ENCODE peak calls at places on chromosomes 13 and 19, in nine cellular contexts. Q, M, F, S, G, D, O, T and K are unnamed samples.

GRCh38 chr13:80783926-80784325 is 443.0 kb upstream of the SPRY2 start:
- DNase-seq in Q (no peak), M (no peak), F (no peak), S (no peak), G (no peak), D (no peak), O (no peak), T (no peak), K (no peak)

GRCh38 chr13:47426126-47426849 is 529.4 kb upstream of the HTR2A start:
- DNase-seq in Q (peak), M (peak), F (peak), S (peak), G (no peak), D (no peak), O (no peak), T (no peak), K (no peak)

GRCh38 chr13:48567521-48568331 is 34.8 kb upstream of the RCBTB2 start:
- DNase-seq in Q (no peak), M (no peak), F (peak), S (no peak), G (no peak), D (peak), O (peak), T (no peak), K (peak)

GRCh38 chr13:36033035-36033434 is 98.1 kb downstream of the DCLK1 start:
- DNase-seq in Q (no peak), M (no peak), F (no peak), S (no peak), G (no peak), D (no peak), O (no peak), T (no peak), K (no peak)

GRCh38 chr13:113653264-113654174 is 4.5 kb downstream of the ATP4B start:
- DNase-seq in Q (no peak), M (peak), F (no peak), S (peak), G (peak), D (peak), O (peak), T (peak), K (no peak)

GRCh38 chr13:92901739-92902138 is 324.9 kb upstream of the GPC6 start:
- DNase-seq in Q (no peak), M (no peak), F (no peak), S (no peak), G (no peak), D (no peak), O (no peak), T (no peak), K (no peak)

GRCh38 chr19:19106061-19106551 is 32.2 kb downstream of the TMEM161A start:
- DNase-seq in Q (no peak), M (no peak), F (no peak), S (no peak), G (no peak), D (no peak), O (peak), T (no peak), K (no peak)

GRCh38 chr19:2207991-2208860 is 27.9 kb downstream of the PLEKHJ1 start:
- DNase-seq in Q (peak), M (peak), F (no peak), S (peak), G (no peak), D (peak), O (peak), T (peak), K (peak)

GRCh38 chr19:44702551-44703176 is 3.7 kb downstream of the CEACAM16 start:
- DNase-seq in Q (no peak), M (no peak), F (no peak), S (no peak), G (no peak), D (no peak), O (no peak), T (no peak), K (no peak)

GRCh38 chr13:35549481-35549880 is 73.0 kb upstream of the MAB21L1 start:
- DNase-seq in Q (peak), M (no peak), F (no peak), S (no peak), G (no peak), D (no peak), O (no peak), T (no peak), K (no peak)

GRCh38 chr13:21124853-21125252 is 51.5 kb downstream of the SKA3 start:
- DNase-seq in Q (peak), M (no peak), F (no peak), S (no peak), G (no peak), D (no peak), O (peak), T (peak), K (peak)

GRCh38 chr19:22422220-22422619 is at the start of gene ZNF98:
- DNase-seq in Q (no peak), M (peak), F (peak), S (peak), G (no peak), D (no peak), O (peak), T (peak), K (no peak)

GRCh38 chr19:48169585-48169973 is 565 bp downstream of the LIG1 start:
- DNase-seq in Q (peak), M (peak), F (peak), S (peak), G (peak), D (peak), O (peak), T (peak), K (peak)

GRCh38 chr19:6076675-6077463 is 33.4 kb downstream of the RFX2 start:
- DNase-seq in Q (peak), M (peak), F (no peak), S (no peak), G (no peak), D (no peak), O (peak), T (no peak), K (no peak)

GRCh38 chr13:51249767-51250741 is 27.9 kb downstream of the FAM124A start:
- DNase-seq in Q (no peak), M (no peak), F (no peak), S (no peak), G (no peak), D (no peak), O (no peak), T (no peak), K (peak)

GRCh38 chr13:23433171-23434153 is at the start of gene SACS:
- DNase-seq in Q (peak), M (peak), F (peak), S (no peak), G (no peak), D (no peak), O (peak), T (peak), K (peak)

GRCh38 chr19:41929536-41930071 is 1.4 kb upstream of the ERFL start:
- DNase-seq in Q (no peak), M (no peak), F (no peak), S (no peak), G (no peak), D (no peak), O (no peak), T (no peak), K (no peak)

GRCh38 chr19:41930322-41930722 is 2.1 kb upstream of the ERFL start:
- DNase-seq in Q (no peak), M (no peak), F (no peak), S (no peak), G (no peak), D (no peak), O (no peak), T (no peak), K (no peak)

GRCh38 chr19:41932259-41933130 is 4.2 kb upstream of the ERFL start:
- DNase-seq in Q (no peak), M (no peak), F (no peak), S (no peak), G (no peak), D (no peak), O (no peak), T (no peak), K (no peak)

GRCh38 chr19:41933131-41933458 is 4.8 kb upstream of the ERFL start:
- DNase-seq in Q (no peak), M (no peak), F (no peak), S (no peak), G (no peak), D (no peak), O (no peak), T (no peak), K (no peak)

DNA sequence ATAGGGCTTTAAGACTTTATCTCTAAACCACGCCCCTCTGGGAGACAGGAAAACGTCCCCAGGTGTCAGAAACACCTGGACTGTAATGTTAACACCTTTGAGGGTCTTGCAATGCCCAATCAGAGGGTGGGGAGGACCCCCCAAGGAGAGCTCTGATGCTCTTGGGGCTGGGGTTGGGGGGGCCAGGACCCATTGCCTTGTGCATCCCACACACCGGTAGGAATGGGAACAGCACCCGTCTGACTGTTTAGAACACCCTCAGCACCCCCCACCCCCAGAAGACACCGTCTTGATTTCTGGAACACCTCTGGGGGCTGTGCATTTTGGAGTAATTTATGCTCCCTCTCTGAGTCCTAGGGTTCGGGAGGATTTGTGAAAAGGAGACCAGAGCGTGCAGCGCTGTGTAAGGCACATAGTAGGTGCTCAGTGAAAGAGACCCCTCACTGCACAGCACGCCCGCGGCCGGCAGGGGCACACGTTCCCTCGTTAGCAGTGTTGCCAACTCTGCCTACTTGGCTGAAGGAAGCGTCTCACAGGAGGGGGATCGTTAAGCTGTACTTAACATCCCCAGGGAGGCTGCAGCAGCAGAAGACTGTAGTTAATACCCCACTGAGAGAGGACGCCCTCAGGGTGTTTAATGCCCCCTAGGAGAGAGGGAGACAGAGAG is 2.8 kb upstream of the ERFL start:
- DNase-seq in Q (no peak), M (no peak), F (no peak), S (no peak), G (no peak), D (no peak), O (no peak), T (no peak), K (peak)
- TF ChIP-seq CTCF in Q (peak), M (no peak), F (no peak), S (no peak), G (no peak), D (no peak), O (peak), T (no peak), K (no peak)

GRCh38 chr13:30735025-30735967 is at the start of gene ALOX5AP:
- DNase-seq in Q (no peak), M (no peak), F (no peak), S (peak), G (no peak), D (peak), O (no peak), T (no peak), K (peak)
- TF ChIP-seq POLR2A in Q (no peak), M (no peak), F (no peak), S (peak), G (no peak), D (no peak), O (peak), T (peak), K (no peak)

GRCh38 chr13:73286177-73286576 is 227.4 kb downstream of the KLF5 start:
- DNase-seq in Q (no peak), M (no peak), F (no peak), S (no peak), G (no peak), D (no peak), O (no peak), T (no peak), K (no peak)
- TF ChIP-seq CTCF in Q (no peak), M (no peak), F (no peak), S (no peak), G (peak), D (no peak), O (no peak), T (no peak), K (no peak)

GRCh38 chr19:530133-531008 is 1.2 kb upstream of the CDC34 start:
- DNase-seq in Q (no peak), M (peak), F (no peak), S (peak), G (no peak), D (no peak), O (no peak), T (no peak), K (no peak)

GRCh38 chr19:532578-533484 is 1.3 kb downstream of the CDC34 start:
- DNase-seq in Q (peak), M (peak), F (peak), S (peak), G (peak), D (peak), O (peak), T (peak), K (peak)

GRCh38 chr19:531753-532571 is at the start of gene CDC34:
- DNase-seq in Q (no peak), M (no peak), F (no peak), S (peak), G (no peak), D (no peak), O (no peak), T (no peak), K (peak)

GRCh38 chr19:533485-534058 is 2.0 kb downstream of the CDC34 start:
- DNase-seq in Q (no peak), M (peak), F (no peak), S (no peak), G (no peak), D (no peak), O (no peak), T (no peak), K (no peak)

GRCh38 chr19:531009-531752 is 379 bp upstream of the CDC34 start:
- DNase-seq in Q (peak), M (peak), F (peak), S (peak), G (peak), D (peak), O (peak), T (peak), K (peak)
- TF ChIP-seq POLR2A in Q (no peak), M (no peak), F (no peak), S (peak), G (no peak), D (no peak), O (no peak), T (peak), K (peak)

GRCh38 chr13:110234532-110234931 is 72.4 kb downstream of the COL4A1 start:
- DNase-seq in Q (no peak), M (no peak), F (no peak), S (no peak), G (no peak), D (no peak), O (no peak), T (no peak), K (no peak)
- TF ChIP-seq CTCF in Q (no peak), M (no peak), F (no peak), S (no peak), G (no peak), D (no peak), O (no peak), T (no peak), K (no peak)

GRCh38 chr13:70415141-70415540 is 306.9 kb upstream of the KLHL1 start:
- DNase-seq in Q (no peak), M (no peak), F (no peak), S (no peak), G (no peak), D (no peak), O (no peak), T (no peak), K (no peak)
- TF ChIP-seq POLR2A in Q (no peak), M (no peak), F (no peak), S (no peak), G (no peak), D (no peak), O (no peak), T (no peak), K (no peak)

GRCh38 chr13:77477299-77477848 is 58.1 kb upstream of the SCEL start:
- DNase-seq in Q (no peak), M (no peak), F (no peak), S (no peak), G (no peak), D (no peak), O (no peak), T (no peak), K (no peak)

GRCh38 chr13:77476456-77476855 is 59.0 kb upstream of the SCEL start:
- DNase-seq in Q (no peak), M (no peak), F (no peak), S (no peak), G (no peak), D (no peak), O (no peak), T (no peak), K (no peak)

GRCh38 chr13:77479326-77479725 is 56.2 kb upstream of the SCEL start:
- DNase-seq in Q (no peak), M (no peak), F (no peak), S (no peak), G (no peak), D (no peak), O (no peak), T (no peak), K (no peak)

GRCh38 chr13:77480071-77480470 is 55.4 kb upstream of the SCEL start:
- DNase-seq in Q (no peak), M (no peak), F (no peak), S (no peak), G (no peak), D (no peak), O (no peak), T (no peak), K (no peak)

GRCh38 chr13:77478645-77478997 is 56.9 kb upstream of the SCEL start:
- DNase-seq in Q (no peak), M (no peak), F (no peak), S (no peak), G (no peak), D (no peak), O (no peak), T (no peak), K (no peak)
- TF ChIP-seq CTCF in Q (no peak), M (no peak), F (no peak), S (no peak), G (no peak), D (no peak), O (no peak), T (no peak), K (no peak)

DNA sequence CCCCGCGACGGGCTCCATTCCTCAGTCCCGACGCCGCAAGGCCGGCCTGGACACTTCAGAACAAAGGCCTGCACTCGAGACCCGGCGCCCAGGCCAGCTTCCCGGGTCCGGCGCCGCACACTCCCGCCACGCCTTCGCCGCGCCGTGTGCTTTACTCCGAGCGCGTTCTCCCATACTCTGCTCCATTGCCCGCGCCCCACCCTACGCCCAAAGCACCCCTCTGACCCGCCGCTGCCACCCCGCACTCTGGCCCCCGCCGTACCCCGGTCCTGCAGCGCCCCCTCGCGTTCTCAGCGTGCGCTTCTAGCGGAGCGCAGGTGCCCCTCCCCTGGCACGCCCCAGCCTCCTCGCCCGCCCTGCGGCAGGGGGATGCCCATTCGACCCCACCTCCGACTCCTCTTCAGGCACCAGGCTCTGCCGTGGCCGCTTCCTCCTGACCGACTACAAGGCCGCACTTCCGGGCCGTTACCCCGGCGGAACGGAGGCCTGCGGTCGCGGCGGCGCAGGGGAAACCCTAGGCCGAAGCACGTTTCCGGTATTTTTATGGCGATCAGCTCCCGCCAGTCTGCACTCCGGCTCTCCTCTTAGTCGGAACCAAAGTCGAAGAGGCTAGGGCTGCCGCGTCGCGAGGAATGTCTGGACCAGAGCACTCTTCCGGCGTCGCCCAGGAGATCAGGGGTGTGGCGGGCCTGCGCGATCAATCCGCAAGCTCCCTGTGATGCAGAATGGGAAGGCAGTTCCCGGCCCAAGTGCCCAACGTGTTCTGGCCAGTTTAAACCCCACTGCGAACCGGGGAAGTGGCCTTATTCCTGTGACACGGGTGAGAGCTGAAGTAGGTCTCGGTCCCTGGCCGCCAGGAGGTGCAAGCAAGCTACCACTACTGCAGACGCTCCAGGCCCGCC is at the start of gene ZBTB45:
- DNase-seq in Q (peak), M (peak), F (peak), S (peak), G (peak), D (peak), O (peak), T (peak), K (peak)
- TF ChIP-seq POLR2A in Q (peak), M (peak), F (peak), S (peak), G (peak), D (no peak), O (peak), T (peak), K (peak)

DNA sequence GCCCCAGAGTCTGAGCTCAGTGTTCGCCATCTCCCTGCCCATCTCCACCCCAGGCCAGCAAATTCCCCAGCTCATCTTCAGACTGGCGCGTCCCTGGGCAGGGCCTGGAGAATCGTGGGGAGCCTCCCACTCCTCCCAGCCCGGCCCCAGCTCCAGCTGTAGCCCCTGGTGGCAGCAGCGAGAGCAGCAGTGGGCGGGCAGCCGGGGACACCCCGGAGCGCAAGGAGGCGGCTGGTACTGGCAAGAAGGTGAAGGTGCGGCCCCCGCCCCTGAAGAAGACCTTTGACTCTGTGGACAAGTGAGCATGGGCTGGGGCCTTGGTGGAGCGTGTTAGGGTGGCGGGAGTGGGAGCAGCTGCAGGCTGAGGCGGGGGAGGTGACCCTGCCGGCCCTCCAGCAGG is 8.4 kb upstream of the PRR19 start:
- DNase-seq in Q (no peak), M (no peak), F (no peak), S (no peak), G (peak), D (no peak), O (no peak), T (no peak), K (no peak)
- TF ChIP-seq CTCF in Q (no peak), M (no peak), F (no peak), S (no peak), G (no peak), D (no peak), O (peak), T (no peak), K (no peak)

DNA sequence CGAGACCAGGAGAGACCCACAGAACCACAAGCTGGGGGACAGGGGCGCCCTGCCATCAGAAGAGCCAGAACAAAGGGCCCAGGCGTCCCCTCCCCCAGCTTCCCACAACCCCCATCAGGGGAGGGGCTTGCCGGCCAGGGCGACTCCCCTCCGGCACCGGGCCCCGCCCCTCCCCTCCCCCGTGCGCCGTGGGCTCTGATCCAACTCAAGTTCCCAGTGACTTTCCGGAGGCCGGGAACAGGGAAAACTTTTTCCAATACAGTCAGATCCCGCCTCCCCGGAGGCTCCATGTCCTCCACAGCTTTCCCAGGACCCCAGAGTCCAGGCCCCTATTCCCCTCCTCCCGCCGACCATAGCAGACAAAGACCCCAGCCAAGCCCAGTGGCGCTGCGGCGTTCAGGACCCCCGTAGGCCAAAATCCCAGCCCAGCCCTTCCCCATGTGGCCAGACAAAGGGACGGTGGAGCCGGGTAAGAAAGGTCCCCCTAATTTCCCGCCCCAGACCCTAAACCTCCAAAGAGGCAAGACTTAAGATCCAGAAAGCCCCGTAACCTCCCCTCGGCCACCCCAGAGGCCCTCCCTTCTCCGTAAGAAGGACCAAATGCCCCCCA is 673 bp downstream of the TEAD2 start:
- DNase-seq in Q (peak), M (peak), F (peak), S (peak), G (peak), D (peak), O (peak), T (peak), K (no peak)
- TF ChIP-seq POLR2A in Q (peak), M (peak), F (peak), S (peak), G (peak), D (no peak), O (peak), T (peak), K (no peak)